ENCODE peak calls at places on chromosomes 13 and 19, in four cellular contexts. One of them, this sample, is unnamed.

GRCh38 chr13:32032780-32033179 is 1.2 kb downstream of the FRY start:
- DNase-seq in NCI-H2107: no peak
- DNase-seq in mammary epithelial cell: no peak
- DNase-seq in Peyer's patch: no peak
- DNase-seq in this sample: no peak

GRCh38 chr19:53912653-53913052 is 3.6 kb downstream of the CACNG7 start:
- DNase-seq in mammary epithelial cell: no peak
- DNase-seq in NCI-H2107: no peak
- DNase-seq in Peyer's patch: no peak
- DNase-seq in this sample: no peak

GRCh38 chr19:58356971-58357797 is 3.9 kb upstream of the A1BG start:
- DNase-seq in Peyer's patch: no peak
- DNase-seq in NCI-H2107: no peak
- DNase-seq in mammary epithelial cell: no peak
- DNase-seq in this sample: no peak

GRCh38 chr19:33476151-33476707 is 45.4 kb downstream of the PEPD start:
- DNase-seq in mammary epithelial cell: no peak
- DNase-seq in NCI-H2107: no peak
- DNase-seq in Peyer's patch: peak
- DNase-seq in this sample: no peak

GRCh38 chr13:53281677-53282076 is 253.1 kb downstream of the OLFM4 start:
- DNase-seq in NCI-H2107: no peak
- DNase-seq in mammary epithelial cell: no peak
- DNase-seq in Peyer's patch: no peak
- DNase-seq in this sample: no peak

GRCh38 chr19:51729781-51730180 is 6.0 kb upstream of the HAS1 start:
- DNase-seq in mammary epithelial cell: no peak
- DNase-seq in Peyer's patch: no peak
- DNase-seq in NCI-H2107: no peak
- DNase-seq in this sample: peak

GRCh38 chr13:28022848-28023518 is 34.5 kb upstream of the URAD start:
- DNase-seq in Peyer's patch: no peak
- DNase-seq in mammary epithelial cell: no peak
- DNase-seq in NCI-H2107: no peak
- DNase-seq in this sample: no peak

GRCh38 chr13:112733661-112734379 is 44.0 kb downstream of the ATP11A start:
- DNase-seq in Peyer's patch: no peak
- DNase-seq in mammary epithelial cell: no peak
- DNase-seq in NCI-H2107: no peak
- DNase-seq in this sample: no peak

GRCh38 chr13:71374471-71375041 is 492.4 kb downstream of the DACH1 start:
- DNase-seq in NCI-H2107: no peak
- DNase-seq in Peyer's patch: no peak
- DNase-seq in mammary epithelial cell: no peak
- DNase-seq in this sample: no peak

GRCh38 chr13:113645329-113645728 is 12.7 kb downstream of the ATP4B start:
- DNase-seq in NCI-H2107: no peak
- DNase-seq in mammary epithelial cell: no peak
- DNase-seq in Peyer's patch: peak
- DNase-seq in this sample: no peak

GRCh38 chr19:39032164-39032918 is at the start of gene FBXO27:
- DNase-seq in mammary epithelial cell: no peak
- DNase-seq in Peyer's patch: peak
- DNase-seq in NCI-H2107: no peak
- DNase-seq in this sample: no peak

GRCh38 chr13:109348514-109349340 is 437.7 kb downstream of the IRS2 start:
- DNase-seq in NCI-H2107: no peak
- DNase-seq in mammary epithelial cell: peak
- DNase-seq in Peyer's patch: no peak
- DNase-seq in this sample: peak

GRCh38 chr13:73273737-73274136 is 214.9 kb downstream of the KLF5 start:
- DNase-seq in mammary epithelial cell: peak
- DNase-seq in NCI-H2107: no peak
- DNase-seq in Peyer's patch: no peak
- DNase-seq in this sample: no peak

GRCh38 chr13:39577203-39577602 is 25.8 kb downstream of the LHFPL6 start:
- DNase-seq in Peyer's patch: no peak
- DNase-seq in NCI-H2107: peak
- DNase-seq in mammary epithelial cell: no peak
- DNase-seq in this sample: no peak

GRCh38 chr13:22137361-22138050 is 466.6 kb downstream of the FGF9 start:
- DNase-seq in mammary epithelial cell: no peak
- DNase-seq in NCI-H2107: no peak
- DNase-seq in Peyer's patch: no peak
- DNase-seq in this sample: no peak

GRCh38 chr19:38115264-38115802 is 108.7 kb downstream of the DPF1 start:
- DNase-seq in NCI-H2107: no peak
- DNase-seq in mammary epithelial cell: no peak
- DNase-seq in Peyer's patch: no peak
- DNase-seq in this sample: no peak

GRCh38 chr13:66994498-66995365 is 235.4 kb downstream of the PCDH9 start:
- DNase-seq in Peyer's patch: no peak
- DNase-seq in mammary epithelial cell: no peak
- DNase-seq in NCI-H2107: no peak
- DNase-seq in this sample: no peak

GRCh38 chr13:39952244-39953233 is 297.1 kb downstream of the COG6 start:
- DNase-seq in Peyer's patch: no peak
- DNase-seq in NCI-H2107: no peak
- DNase-seq in mammary epithelial cell: no peak
- DNase-seq in this sample: no peak

GRCh38 chr19:709965-710714 is 1.4 kb downstream of the PALM start:
- DNase-seq in mammary epithelial cell: no peak
- DNase-seq in NCI-H2107: no peak
- DNase-seq in Peyer's patch: no peak
- DNase-seq in this sample: no peak

This sample was measured in MCF 10A.